ENCODE peak calls at places on chromosomes 11 and 22, in six cellular contexts. X, B, P, S, G and V are unnamed samples.

GRCh38 chr22:31342389-31343125 is 3.6 kb downstream of the PATZ1 start:
- DNase-seq in X (no peak), B (no peak), P (no peak), S (no peak), G (no peak), V (no peak)

GRCh38 chr11:11241284-11241683 is 111.8 kb downstream of the CSNK2A3 start:
- DNase-seq in X (no peak), B (no peak), P (no peak), S (no peak), G (no peak), V (no peak)

GRCh38 chr11:71281901-71282300 is 29.5 kb upstream of the SHANK2 start:
- DNase-seq in X (no peak), B (no peak), P (no peak), S (peak), G (no peak), V (no peak)

GRCh38 chr11:114159320-114159719 is 99.8 kb downstream of the ZBTB16 start:
- DNase-seq in X (no peak), B (no peak), P (no peak), S (no peak), G (no peak), V (peak)

GRCh38 chr22:48493733-48494132 is 1333.9 kb downstream of the BRD1 start:
- DNase-seq in X (no peak), B (no peak), P (no peak), S (no peak), G (no peak), V (no peak)

GRCh38 chr11:128336203-128336602 is 251.2 kb downstream of the ETS1 start:
- DNase-seq in X (peak), B (no peak), P (no peak), S (peak), G (no peak), V (peak)

GRCh38 chr22:17198188-17199130 is 20.8 kb downstream of the ADA2 start:
- DNase-seq in X (no peak), B (no peak), P (no peak), S (no peak), G (no peak), V (peak)

GRCh38 chr22:50600967-50601668 is 525 bp downstream of the MAPK8IP2 start:
- DNase-seq in X (no peak), B (no peak), P (no peak), S (no peak), G (no peak), V (no peak)

GRCh38 chr11:40168461-40168860 is 1291.0 kb downstream of the LRRC4C start:
- DNase-seq in X (no peak), B (no peak), P (no peak), S (no peak), G (no peak), V (no peak)

GRCh38 chr11:134971381-134971780 is 559.3 kb upstream of the B3GAT1 start:
- DNase-seq in X (no peak), B (no peak), P (no peak), S (no peak), G (no peak), V (no peak)

GRCh38 chr22:19674129-19674928 is 40.0 kb upstream of the SEPTIN5 start:
- DNase-seq in X (no peak), B (peak), P (no peak), S (no peak), G (no peak), V (peak)

GRCh38 chr22:40768187-40768586 is 51.0 kb downstream of the SLC25A17 start:
- DNase-seq in X (no peak), B (no peak), P (no peak), S (no peak), G (no peak), V (no peak)

GRCh38 chr11:67615455-67616430 is 9.0 kb downstream of the NDUFV1 start:
- DNase-seq in X (no peak), B (peak), P (peak), S (peak), G (peak), V (no peak)

GRCh38 chr11:111819161-111820058 is 52.0 kb downstream of the ALG9 start:
- DNase-seq in X (peak), B (no peak), P (no peak), S (no peak), G (peak), V (peak)

GRCh38 chr22:39556970-39557811 is 13.4 kb upstream of the CACNA1I start:
- DNase-seq in X (no peak), B (peak), P (peak), S (no peak), G (no peak), V (no peak)

GRCh38 chr11:117095301-117096139 is 2.7 kb downstream of the SIK3 start:
- DNase-seq in X (peak), B (no peak), P (no peak), S (no peak), G (no peak), V (no peak)

GRCh38 chr11:35605691-35606090 is 12.6 kb upstream of the FJX1 start:
- DNase-seq in X (peak), B (no peak), P (no peak), S (no peak), G (no peak), V (no peak)

GRCh38 chr11:4511846-4512245 is 29.4 kb downstream of the OR52K1 start:
- DNase-seq in X (peak), B (no peak), P (no peak), S (no peak), G (no peak), V (no peak)

GRCh38 chr11:78469905-78470304 is 52.3 kb upstream of the GAB2 start:
- DNase-seq in X (no peak), B (no peak), P (no peak), S (no peak), G (no peak), V (peak)

GRCh38 chr22:38873469-38874411 is 1.7 kb upstream of the CBX6 start:
- DNase-seq in X (no peak), B (peak), P (peak), S (no peak), G (no peak), V (no peak)

GRCh38 chr11:33703771-33704170 is 3.1 kb upstream of the C11orf91 start:
- DNase-seq in X (peak), B (no peak), P (no peak), S (no peak), G (no peak), V (no peak)

GRCh38 chr11:40140560-40140959 is 1318.9 kb downstream of the LRRC4C start:
- DNase-seq in X (no peak), B (no peak), P (no peak), S (no peak), G (no peak), V (no peak)

GRCh38 chr11:123562166-123562565 is 92.3 kb downstream of the SCN3B start:
- DNase-seq in X (no peak), B (no peak), P (no peak), S (peak), G (no peak), V (no peak)

GRCh38 chr11:131694526-131695424 is 324.4 kb downstream of the NTM start:
- DNase-seq in X (peak), B (peak), P (peak), S (peak), G (peak), V (peak)

GRCh38 chr11:35115688-35116030 is 23.3 kb upstream of the CD44 start:
- DNase-seq in X (no peak), B (peak), P (no peak), S (no peak), G (no peak), V (no peak)

GRCh38 chr11:1279674-1280055 is 29.8 kb downstream of the TOLLIP start:
- DNase-seq in X (no peak), B (no peak), P (no peak), S (no peak), G (no peak), V (no peak)

GRCh38 chr11:84788220-84788619 is 838.9 kb downstream of the DLG2 start:
- DNase-seq in X (no peak), B (no peak), P (no peak), S (no peak), G (no peak), V (no peak)